ENCODE peak calls at places on chromosomes 12 and 14, in four cellular contexts. C, Z, E and A are unnamed samples.

GRCh38 chr12:116916714-116917114 is 6.0 kb downstream of the FBXW8 start:
- DNase-seq in C (no peak), Z (no peak), E (peak; percentile 84), A (peak; percentile 80)

GRCh38 chr14:62443796-62444195 is 601.5 kb downstream of the KCNH5 start:
- DNase-seq in C (no peak), Z (no peak), E (peak; percentile 82), A (peak; percentile 39)

GRCh38 chr14:37262649-37263048 is 64.9 kb downstream of the MIPOL1 start:
- DNase-seq in C (no peak), Z (no peak), E (no peak), A (peak; percentile 84)

GRCh38 chr14:104470588-104470987 is 109.0 kb upstream of the C14orf180 start:
- DNase-seq in C (peak; percentile 39), Z (no peak), E (no peak), A (no peak)

GRCh38 chr12:75542942-75543341 is 31.5 kb upstream of the KRR1 start:
- DNase-seq in C (no peak), Z (no peak), E (peak; percentile 71), A (no peak)

GRCh38 chr12:62562892-62563291 is 96.3 kb downstream of the MON2 start:
- DNase-seq in C (no peak), Z (no peak), E (peak; percentile 61), A (peak; percentile 50)

GRCh38 chr14:45743884-45744283 is 490.9 kb upstream of the MIS18BP1 start:
- DNase-seq in C (no peak), Z (no peak), E (no peak), A (no peak)

GRCh38 chr14:22472466-22472865 is 116.6 kb downstream of the DAD1 start:
- DNase-seq in C (no peak), Z (no peak), E (no peak), A (no peak)

GRCh38 chr14:86217523-86217922 is 687.6 kb downstream of the FLRT2 start:
- DNase-seq in C (no peak), Z (peak; percentile 51), E (no peak), A (peak; percentile 19)

GRCh38 chr12:32644455-32644854 is 34.6 kb upstream of the DNM1L start:
- DNase-seq in C (no peak), Z (no peak), E (no peak), A (no peak)

GRCh38 chr12:10807186-10807585 is at the start of gene TAS2R8:
- DNase-seq in C (no peak), Z (no peak), E (no peak), A (no peak)

GRCh38 chr12:10802587-10802986 is at the start of gene TAS2R7:
- DNase-seq in C (no peak), Z (no peak), E (no peak), A (peak; percentile 2)

DNA sequence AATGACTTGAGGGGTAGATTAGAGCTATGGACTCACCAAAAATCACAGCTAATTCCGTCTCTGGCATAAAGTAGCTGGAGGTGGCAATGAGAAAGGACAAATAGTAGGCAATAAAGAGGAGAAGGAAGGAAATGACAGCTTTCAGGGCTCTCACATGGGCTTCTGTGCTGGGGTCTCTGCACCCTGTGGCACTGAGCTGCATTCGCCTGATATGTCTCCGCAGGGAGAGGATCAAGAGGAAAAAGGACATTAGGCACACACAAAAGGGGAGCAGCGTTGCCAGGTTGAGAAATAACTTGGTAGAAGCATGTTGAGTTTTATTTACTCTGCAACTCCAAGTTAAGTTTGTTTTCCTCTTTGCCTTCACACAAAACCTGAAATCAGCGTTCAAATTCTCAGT is 700 bp downstream of the TAS2R7 start:
- DNase-seq in C (no peak), Z (no peak), E (no peak), A (peak; percentile 3)
- H3K4me2 ChIP-seq in C (peak overlapping the region; percentile 52), Z (no peak overlapping the region), E (no peak overlapping the region), A (no peak overlapping the region)

GRCh38 chr12:65408448-65408847 is 130.0 kb downstream of the MSRB3 start:
- DNase-seq in C (no peak), Z (no peak), E (no peak), A (no peak)
- H3K56ac ChIP-seq in C (no peak overlapping the region), Z (no peak overlapping the region), E (no peak overlapping the region), A (no peak overlapping the region)

GRCh38 chr14:93332853-93333630 is at the start of gene BTBD7:
- DNase-seq in C (peak; percentile 95), Z (peak; percentile 93), E (peak; percentile 92), A (peak; percentile 96)
- H2BK5ac ChIP-seq in C (peak within 1 kb of the TSS; percentile 10), Z (no peak within 1 kb of the TSS), E (peak within 1 kb of the TSS; percentile 92), A (peak within 1 kb of the TSS; percentile 22)

DNA sequence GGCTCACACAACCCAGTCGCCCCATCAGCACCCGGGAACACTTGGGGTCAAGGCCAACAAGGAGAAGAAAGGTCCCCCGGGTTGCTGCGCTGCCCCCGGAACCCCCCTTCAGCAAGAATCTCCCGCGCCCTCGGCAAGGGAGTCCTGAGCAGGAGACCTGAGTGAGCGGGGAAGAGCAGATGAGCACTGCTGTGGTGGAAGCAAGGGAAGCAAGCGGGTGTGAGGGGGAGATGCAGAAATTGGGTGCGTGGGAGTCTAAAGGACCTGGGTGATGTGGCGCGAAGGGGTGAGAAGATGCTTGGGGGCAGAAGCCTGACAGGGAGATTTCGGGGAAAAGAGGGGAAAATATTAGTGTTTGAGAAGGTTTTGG is 105.5 kb upstream of the PRB2 start:
- DNase-seq in C (no peak), Z (no peak), E (no peak), A (no peak)
- H3K4me2 ChIP-seq in C (peak overlapping the region; percentile 82), Z (no peak overlapping the region), E (no peak overlapping the region), A (no peak overlapping the region)

DNA sequence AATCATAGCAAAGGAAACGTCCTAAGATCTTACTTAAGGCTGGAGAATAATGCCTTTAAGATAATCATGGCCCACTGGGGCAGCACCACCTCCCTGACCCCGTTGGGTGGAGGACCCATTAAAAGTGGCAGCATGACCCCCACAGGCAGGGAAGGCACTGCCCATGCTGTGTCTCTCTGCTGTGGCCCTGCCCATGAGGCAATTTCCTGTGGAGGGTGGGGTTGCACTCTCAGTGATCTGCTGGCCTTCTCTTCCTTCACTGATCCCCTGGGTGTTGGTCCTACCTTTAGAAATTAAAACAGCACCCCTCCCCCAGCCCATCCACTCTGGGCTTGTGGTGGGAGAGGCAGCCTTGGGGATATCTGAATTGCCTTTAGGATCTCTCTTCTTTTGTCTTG is 17.3 kb downstream of the KLRK1 start:
- DNase-seq in C (no peak), Z (no peak), E (no peak), A (no peak)
- H3K56ac ChIP-seq in C (no peak overlapping the region), Z (no peak overlapping the region), E (no peak overlapping the region), A (no peak overlapping the region)

GRCh38 chr14:38556321-38556720 is 300.4 kb upstream of the CLEC14A start:
- DNase-seq in C (no peak), Z (no peak), E (no peak), A (no peak)
- H2BK5ac ChIP-seq in C (no peak overlapping the region), Z (no peak overlapping the region), E (no peak overlapping the region), A (no peak overlapping the region)